ENCODE peak calls at places on chromosome 4, in five cellular contexts. A is CD8-positive, alpha-beta T cell; C is fibroblast of pulmonary artery; N is K562; E is GM12878. S is an unnamed sample.

GRCh38 chr4:11605597-11605996 is 176.9 kb upstream of the HS3ST1 start:
- DNase-seq in A (no peak), C (peak; percentile 36), N (no peak), E (no peak), S (no peak)

GRCh38 chr4:187668683-187669082 is 326.9 kb upstream of the ZFP42 start:
- DNase-seq in A (no peak), C (no peak), N (no peak), E (no peak), S (no peak)

GRCh38 chr4:153170407-153170806 is 33.8 kb upstream of the TRIM2 start:
- DNase-seq in A (no peak), C (no peak), N (no peak), E (no peak), S (no peak)

GRCh38 chr4:172683016-172683415 is 485.6 kb upstream of the GALNT7 start:
- DNase-seq in A (no peak), C (no peak), N (no peak), E (no peak), S (no peak)

GRCh38 chr4:89054627-89055026 is 2.4 kb downstream of the FAM13A start:
- DNase-seq in A (no peak), C (no peak), N (peak; percentile 32), E (no peak), S (no peak)

GRCh38 chr4:2436301-2436700 is 17.5 kb downstream of the CFAP99 start:
- DNase-seq in A (no peak), C (peak; percentile 16), N (peak; percentile 15), E (no peak), S (no peak)

GRCh38 chr4:159013692-159014091 is 89.2 kb upstream of the RAPGEF2 start:
- DNase-seq in A (no peak), C (no peak), N (no peak), E (no peak), S (no peak)

GRCh38 chr4:140326395-140326993 is 47.0 kb upstream of the SCOC start:
- DNase-seq in A (no peak), C (peak; percentile 73), N (peak; percentile 19), E (no peak), S (no peak)

GRCh38 chr4:4574792-4575191 is 32.9 kb upstream of the STX18 start:
- DNase-seq in A (peak; percentile 56), C (peak; percentile 95), N (peak; percentile 4), E (no peak), S (peak; percentile 78)

GRCh38 chr4:108166441-108167315 is 2.1 kb downstream of the LEF1 start:
- DNase-seq in A (peak; percentile 78), C (no peak), N (peak; percentile 83), E (no peak), S (no peak)

GRCh38 chr4:16573181-16573580 is 325.3 kb downstream of the LDB2 start:
- DNase-seq in A (no peak), C (peak; percentile 40), N (no peak), E (no peak), S (no peak)

GRCh38 chr4:22077571-22077970 is 129.0 kb upstream of the KCNIP4 start:
- DNase-seq in A (no peak), C (no peak), N (no peak), E (no peak), S (no peak)

GRCh38 chr4:183823394-183823793 is 81.7 kb upstream of the STOX2 start:
- DNase-seq in A (no peak), C (peak; percentile 57), N (no peak), E (no peak), S (peak; percentile 53)

GRCh38 chr4:183602444-183603102 is 56.4 kb downstream of the RWDD4 start:
- DNase-seq in A (no peak), C (peak; percentile 44), N (peak; percentile 28), E (no peak), S (no peak)

GRCh38 chr4:4633431-4633830 is 91.6 kb upstream of the STX18 start:
- DNase-seq in A (no peak), C (no peak), N (no peak), E (no peak), S (no peak)

GRCh38 chr4:33715996-33716395 is 2528.3 kb downstream of the ARAP2 start:
- DNase-seq in A (no peak), C (peak; percentile 96), N (no peak), E (no peak), S (peak; percentile 94)

GRCh38 chr4:122118243-122118642 is 33.9 kb upstream of the BLTP1 start:
- DNase-seq in A (no peak), C (no peak), N (peak; percentile 32), E (no peak), S (no peak)

GRCh38 chr4:7872264-7872771 is 67.3 kb downstream of the AFAP1 start:
- DNase-seq in A (no peak), C (peak; percentile 89), N (no peak), E (no peak), S (peak; percentile 93)

GRCh38 chr4:1460967-1461868 is 55.0 kb upstream of the NKX1-1 start:
- DNase-seq in A (no peak), C (no peak), N (no peak), E (no peak), S (no peak)

GRCh38 chr4:165630671-165631070 is 242.4 kb upstream of the TLL1 start:
- DNase-seq in A (no peak), C (no peak), N (no peak), E (no peak), S (no peak)

GRCh38 chr4:1948892-1949436 is 59.8 kb downstream of the NELFA start:
- DNase-seq in A (no peak), C (no peak), N (peak; percentile 23), E (no peak), S (no peak)

GRCh38 chr4:1870328-1870577 is 940 bp upstream of the NSD2 start:
- DNase-seq in A (peak; percentile 89), C (peak; percentile 75), N (peak; percentile 90), E (no peak), S (peak; percentile 32)

GRCh38 chr4:3353747-3354454 is 61.1 kb downstream of the RGS12 start:
- DNase-seq in A (no peak), C (no peak), N (no peak), E (no peak), S (no peak)

GRCh38 chr4:83316459-83317170 is 18.0 kb downstream of the HPSE start:
- DNase-seq in A (no peak), C (no peak), N (no peak), E (no peak), S (no peak)

GRCh38 chr4:156558365-156559025 is 413.1 kb downstream of the PDGFC start:
- DNase-seq in A (no peak), C (no peak), N (no peak), E (no peak), S (no peak)

GRCh38 chr4:71189471-71189870 is 149.3 kb upstream of the SLC4A4 start:
- DNase-seq in A (no peak), C (no peak), N (no peak), E (no peak), S (peak; percentile 25)

GRCh38 chr4:71188197-71188625 is 150.6 kb upstream of the SLC4A4 start:
- DNase-seq in A (no peak), C (no peak), N (no peak), E (no peak), S (no peak)

GRCh38 chr4:71186566-71187398 is 152.0 kb upstream of the SLC4A4 start:
- DNase-seq in A (peak; percentile 59), C (no peak), N (no peak), E (no peak), S (no peak)

GRCh38 chr4:71187399-71188196 is 151.2 kb upstream of the SLC4A4 start:
- DNase-seq in A (peak; percentile 54), C (no peak), N (no peak), E (no peak), S (no peak)

GRCh38 chr4:71188951-71189350 is 149.9 kb upstream of the SLC4A4 start:
- DNase-seq in A (no peak), C (no peak), N (no peak), E (no peak), S (no peak)
- H3K4me3 ChIP-seq in A (no peak overlapping the region), C (no peak overlapping the region), N (no peak overlapping the region), E (no peak overlapping the region), S (no peak overlapping the region)

DNA sequence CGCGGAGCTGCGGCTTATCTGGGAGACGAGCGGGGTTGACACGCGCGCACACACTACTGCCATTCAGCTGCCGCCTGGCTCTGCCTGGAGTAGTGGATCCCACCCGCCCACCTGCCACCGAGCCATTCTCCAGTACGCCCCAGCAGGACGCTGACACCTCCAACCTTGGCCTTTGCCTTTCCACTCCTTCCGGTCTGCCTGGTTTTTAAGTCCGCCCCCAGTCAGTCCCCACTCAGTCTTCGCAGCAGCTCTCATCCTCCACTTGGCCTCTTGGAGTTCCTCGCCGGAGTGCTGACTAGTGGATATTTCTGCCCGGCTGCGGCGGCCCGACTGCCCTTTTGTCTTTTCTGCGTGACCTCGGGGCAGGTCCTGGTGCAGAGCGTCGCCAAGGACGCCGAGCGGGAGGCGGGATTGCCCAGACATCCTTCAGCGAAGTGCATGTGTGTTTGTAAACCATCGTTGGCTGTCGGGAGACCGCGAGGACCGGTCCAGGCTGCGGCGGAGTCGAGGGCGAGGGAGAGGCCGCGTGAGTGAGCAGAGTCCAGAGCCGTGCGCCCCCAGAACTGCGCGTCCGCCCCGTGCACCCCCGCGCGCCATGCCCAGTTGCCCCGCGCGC is 1.1 kb downstream of the SLIT2 start:
- DNase-seq in A (no peak), C (peak; percentile 52), N (no peak), E (no peak), S (no peak)
- H3K4me3 ChIP-seq in A (no peak overlapping the region), C (peak overlapping the region; percentile 80), N (no peak overlapping the region), E (no peak overlapping the region), S (peak overlapping the region; percentile 76)

GRCh38 chr4:44425614-44426208 is 22.9 kb downstream of the KCTD8 start:
- DNase-seq in A (no peak), C (peak; percentile 50), N (no peak), E (no peak), S (peak; percentile 4)

GRCh38 chr4:44422912-44423311 is 25.7 kb downstream of the KCTD8 start:
- DNase-seq in A (no peak), C (no peak), N (no peak), E (no peak), S (no peak)

GRCh38 chr4:44421330-44421729 is 27.3 kb downstream of the KCTD8 start:
- DNase-seq in A (no peak), C (no peak), N (no peak), E (no peak), S (no peak)
- H3K4me3 ChIP-seq in A (no peak overlapping the region), C (no peak overlapping the region), N (no peak overlapping the region), E (no peak overlapping the region), S (no peak overlapping the region)

GRCh38 chr4:54197926-54198325 is 31.2 kb upstream of the PDGFRA start:
- DNase-seq in A (no peak), C (no peak), N (no peak), E (no peak), S (no peak)
- H3K4me3 ChIP-seq in A (no peak overlapping the region), C (no peak overlapping the region), N (no peak overlapping the region), E (no peak overlapping the region), S (no peak overlapping the region)

S was measured in skeletal muscle cell.